ENCODE peak calls at places on chromosomes 1 and 21, in seven cellular contexts. O is SHP77 treated with DMSO at 0.1 percent for 48 hours; A is HFF-Myc; G is skeletal muscle cell; F is colonic mucosa; K is activated CD4-positive, alpha-beta T cell treated with anti-CD3 and anti-CD28 coated beads, Interleukin-2, amount 50 U/mL, for 1 hour; N is uterus. Y is an unnamed sample.

GRCh38 chr21:36799869-36800268 is 101.0 kb downstream of the SIM2 start:
- DNase-seq in O (no peak), A (no peak), G (no peak), F (no peak), K (no peak), N (no peak), Y (no peak)

GRCh38 chr21:39188521-39189139 is 5.4 kb upstream of the PSMG1 start:
- DNase-seq in O (no peak), A (no peak), G (no peak), F (no peak), K (no peak), N (no peak), Y (no peak)

GRCh38 chr1:9510130-9510529 is 29.1 kb upstream of the SLC25A33 start:
- DNase-seq in O (no peak), A (no peak), G (no peak), F (no peak), K (no peak), N (no peak), Y (no peak)

GRCh38 chr1:183443025-183443424 is 24.8 kb upstream of the NMNAT2 start:
- DNase-seq in O (no peak), A (no peak), G (peak; percentile 0), F (no peak), K (no peak), N (no peak), Y (no peak)

GRCh38 chr1:224809613-224810012 is 119.9 kb upstream of the DNAH14 start:
- DNase-seq in O (no peak), A (no peak), G (no peak), F (no peak), K (no peak), N (no peak), Y (no peak)

GRCh38 chr1:174839211-174839610 is 160.5 kb upstream of the CACYBP start:
- DNase-seq in O (no peak), A (no peak), G (peak; percentile 39), F (no peak), K (no peak), N (no peak), Y (no peak)

GRCh38 chr1:205472737-205473565 is 17.1 kb upstream of the BLACAT1 start:
- DNase-seq in O (no peak), A (no peak), G (no peak), F (no peak), K (no peak), N (no peak), Y (no peak)

GRCh38 chr1:6991271-6991670 is 206.0 kb downstream of the CAMTA1 start:
- DNase-seq in O (no peak), A (peak; percentile 71), G (peak; percentile 17), F (no peak), K (no peak), N (no peak), Y (peak; percentile 17)

GRCh38 chr1:79259390-79260336 is 253.1 kb upstream of the ADGRL4 start:
- DNase-seq in O (no peak), A (peak; percentile 22), G (peak; percentile 25), F (no peak), K (no peak), N (no peak), Y (peak; percentile 12)